ENCODE peak calls at places on chromosome 12, in five cellular contexts. B is uterus, X is breast epithelium, Q is Caco-2, L is suprapubic skin. D is an unnamed sample.

GRCh38 chr12:104011265-104011664 is 38.7 kb downstream of the GLT8D2 start:
- DNase-seq in B (no peak), L (no peak), Q (no peak), X (no peak), D (no peak)

GRCh38 chr12:121145221-121145620 is 12.5 kb downstream of the P2RX7 start:
- DNase-seq in L (no peak), B (no peak), Q (no peak), X (no peak), D (no peak)

GRCh38 chr12:94951071-94951639 is 52.3 kb downstream of the NDUFA12 start:
- DNase-seq in B (no peak), Q (no peak), X (no peak), L (no peak), D (no peak)

GRCh38 chr12:131597327-131597726 is 113.6 kb upstream of the SFSWAP start:
- DNase-seq in B (no peak), X (no peak), L (no peak), Q (no peak), D (no peak)

GRCh38 chr12:54166543-54167499 is 22.0 kb downstream of the SMUG1 start:
- DNase-seq in L (no peak), Q (no peak), B (no peak), X (no peak), D (no peak)

GRCh38 chr12:30806989-30807694 is 52.4 kb upstream of the CAPRIN2 start:
- DNase-seq in X (no peak), B (peak; percentile 33), L (no peak), Q (no peak), D (no peak)

GRCh38 chr12:43662736-43663135 is 95.9 kb downstream of the PUS7L start:
- DNase-seq in X (no peak), Q (no peak), L (no peak), B (no peak), D (no peak)

GRCh38 chr12:63138484-63138883 is 12.5 kb downstream of the AVPR1A start:
- DNase-seq in X (no peak), B (no peak), Q (no peak), L (no peak), D (no peak)

GRCh38 chr12:15584366-15585041 is 204.7 kb downstream of the EPS8 start:
- DNase-seq in B (peak; percentile 51), Q (no peak), X (no peak), L (no peak), D (no peak)

GRCh38 chr12:1373887-1374286 is 220.5 kb downstream of the FBXL14 start:
- DNase-seq in X (no peak), Q (no peak), B (no peak), L (no peak), D (no peak)

GRCh38 chr12:63917864-63918742 is 73.6 kb downstream of the SRGAP1 start:
- DNase-seq in Q (peak; percentile 52), L (no peak), B (peak; percentile 33), X (no peak), D (peak; percentile 25)

GRCh38 chr12:104281636-104282035 is 21.9 kb upstream of the EID3 start:
- DNase-seq in L (no peak), B (no peak), X (no peak), Q (no peak), D (no peak)

GRCh38 chr12:130254476-130255276 is 83.0 kb upstream of the PIWIL1 start:
- DNase-seq in Q (no peak), B (no peak), X (peak; percentile 91), L (no peak), D (peak; percentile 22)

GRCh38 chr12:109607618-109608017 is 34.0 kb downstream of the MVK start:
- DNase-seq in X (no peak), B (no peak), L (no peak), Q (no peak), D (no peak)

GRCh38 chr12:123757555-123757954 is 4.5 kb upstream of the DNAH10 start:
- DNase-seq in B (peak; percentile 36), Q (no peak), X (no peak), L (no peak), D (peak; percentile 82)

GRCh38 chr12:122437656-122438121 is 15.2 kb upstream of the CLIP1 start:
- DNase-seq in L (peak; percentile 81), B (peak; percentile 55), Q (no peak), X (peak; percentile 47), D (peak; percentile 89)

GRCh38 chr12:124517260-124518050 is 50.0 kb downstream of the NCOR2 start:
- DNase-seq in B (peak; percentile 69), X (peak; percentile 89), L (peak; percentile 90), Q (no peak), D (peak; percentile 95)

GRCh38 chr12:49089831-49090773 is 4.5 kb downstream of the DHH start:
- DNase-seq in L (no peak), B (peak; percentile 35), X (no peak), Q (no peak), D (no peak)

GRCh38 chr12:50505386-50505827 is 622 bp downstream of the DIP2B start:
- DNase-seq in X (peak; percentile 20), B (peak; percentile 25), Q (no peak), L (no peak), D (no peak)

GRCh38 chr12:48029811-48030650 is 25.8 kb upstream of the COL2A1 start:
- DNase-seq in L (no peak), B (no peak), Q (no peak), X (no peak), D (no peak)

GRCh38 chr12:106957617-106958016 is 1.9 kb downstream of the TMEM263 start:
- DNase-seq in Q (no peak), X (no peak), L (no peak), B (no peak), D (no peak)

GRCh38 chr12:90065301-90065801 is 356.7 kb upstream of the ATP2B1 start:
- DNase-seq in L (no peak), Q (no peak), X (no peak), B (no peak), D (no peak)

GRCh38 chr12:127360580-127360979 is 906.4 kb upstream of the TMEM132C start:
- DNase-seq in X (no peak), B (no peak), Q (no peak), L (no peak), D (no peak)

GRCh38 chr12:127362121-127362520 is 904.8 kb upstream of the TMEM132C start:
- DNase-seq in X (no peak), L (no peak), Q (no peak), B (no peak), D (no peak)

GRCh38 chr12:127363392-127363791 is 903.6 kb upstream of the TMEM132C start:
- DNase-seq in Q (no peak), B (no peak), L (no peak), X (no peak), D (no peak)
- TF ChIP-seq CTCF in Q (no peak), B (no peak), L (no peak), X (no peak), D (no peak)

DNA sequence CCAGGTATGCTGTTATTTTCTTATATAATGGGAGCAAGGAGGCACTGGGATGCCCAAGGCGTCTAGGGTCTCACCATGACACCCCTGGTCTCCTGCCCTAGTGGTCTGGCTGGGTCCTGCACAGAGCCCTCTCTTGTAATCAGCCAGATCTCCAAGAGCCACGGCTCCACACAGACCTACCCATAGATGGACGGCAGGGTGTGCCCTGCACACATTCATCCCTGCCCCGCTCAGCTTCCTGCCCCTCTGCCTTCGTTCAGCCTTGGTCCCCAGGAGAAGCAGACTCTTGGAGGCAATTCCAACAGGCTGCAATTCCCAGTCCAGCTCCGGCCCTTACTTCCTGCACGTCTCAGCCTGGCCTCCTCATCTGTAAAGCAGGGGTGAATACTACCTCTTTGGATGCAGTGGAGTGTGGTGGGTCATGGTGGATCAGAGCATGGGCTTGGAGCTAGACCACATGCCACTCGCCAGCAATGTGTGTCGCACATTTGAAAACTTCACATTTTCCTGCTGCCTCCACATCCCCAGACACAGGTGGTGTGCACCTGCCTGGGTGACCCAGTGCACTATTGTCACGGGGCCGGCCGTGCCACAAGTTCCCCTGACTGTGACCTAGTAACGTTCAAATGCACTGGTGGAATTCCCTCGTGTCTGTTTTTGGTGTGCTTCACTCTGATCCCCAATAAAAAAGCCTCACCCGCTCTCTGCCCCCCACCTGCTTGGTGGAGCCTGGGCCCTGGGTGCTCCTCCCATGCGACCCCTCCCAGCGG is 171.1 kb upstream of the PRMT8 start:
- DNase-seq in L (no peak), Q (no peak), X (no peak), B (no peak), D (no peak)
- TF ChIP-seq CTCF in L (no peak), Q (no peak), X (no peak), B (no peak), D (no peak)

GRCh38 chr12:27123642-27124041 is 41.3 kb upstream of the C12orf71 start:
- DNase-seq in B (no peak), X (no peak), Q (no peak), L (no peak), D (no peak)
- TF ChIP-seq CTCF in B (no peak), X (no peak), Q (peak; percentile 32), L (no peak), D (no peak)

DNA sequence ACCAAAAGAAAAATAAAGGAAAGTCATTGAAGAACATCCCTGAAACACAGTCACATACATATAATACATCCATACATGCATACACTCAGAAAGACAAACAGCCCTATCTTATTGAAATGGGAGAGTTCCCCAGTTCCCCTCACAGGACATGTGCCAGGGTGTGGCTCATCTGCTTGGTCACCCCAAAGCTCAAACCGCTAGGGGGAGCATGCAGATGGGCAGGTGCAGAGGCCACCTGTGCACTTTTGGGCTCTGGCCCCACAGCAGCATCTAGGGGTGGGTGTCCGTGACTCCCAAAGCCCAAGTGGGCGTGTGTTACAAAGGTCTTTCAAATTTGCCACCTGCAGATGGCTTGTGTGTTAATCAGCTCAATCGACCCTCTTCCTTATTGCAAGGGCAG is 75.2 kb downstream of the CMAS start:
- DNase-seq in X (no peak), L (no peak), B (no peak), Q (no peak), D (no peak)
- TF ChIP-seq CTCF in X (peak; percentile 32), L (no peak), B (no peak), Q (peak; percentile 65), D (no peak)

GRCh38 chr12:26524862-26525465 is 308.0 kb downstream of the ITPR2 start:
- DNase-seq in X (no peak), Q (no peak), L (no peak), B (no peak), D (no peak)
- TF ChIP-seq CTCF in X (peak; percentile 36), Q (peak; percentile 87), L (no peak), B (peak; percentile 7), D (no peak)

GRCh38 chr12:108510836-108511235 is 4.2 kb upstream of the FICD start:
- DNase-seq in L (no peak), B (no peak), X (no peak), Q (no peak), D (no peak)
- TF ChIP-seq CTCF in L (no peak), B (no peak), X (no peak), Q (no peak), D (no peak)

GRCh38 chr12:8609061-8609570 is 3.5 kb downstream of the AICDA start:
- DNase-seq in X (no peak), Q (no peak), L (no peak), B (no peak), D (no peak)
- TF ChIP-seq CTCF in X (peak; percentile 56), Q (peak; percentile 89), L (no peak), B (peak; percentile 44), D (no peak)

GRCh38 chr12:66724616-66725015 is 45.7 kb upstream of the GRIP1 start:
- DNase-seq in X (no peak), Q (no peak), B (no peak), L (no peak), D (no peak)

GRCh38 chr12:66725031-66725430 is 46.2 kb upstream of the GRIP1 start:
- DNase-seq in B (no peak), X (no peak), L (no peak), Q (no peak), D (no peak)

GRCh38 chr12:66726531-66726930 is 47.7 kb upstream of the GRIP1 start:
- DNase-seq in L (no peak), X (no peak), Q (no peak), B (no peak), D (no peak)
- TF ChIP-seq CTCF in L (no peak), X (no peak), Q (no peak), B (no peak), D (no peak)

GRCh38 chr12:66555113-66555512 is 123.8 kb downstream of the GRIP1 start:
- DNase-seq in L (no peak), X (no peak), B (no peak), Q (no peak), D (no peak)
- TF ChIP-seq CTCF in L (no peak), X (no peak), B (no peak), Q (no peak), D (no peak)